ENCODE peak calls at places on chromosome 12, in six cellular contexts. P is transverse colon, Y is Panc1, Q is HCT116, L is GM23338, N is stomach. X is an unnamed sample.

GRCh38 chr12:114713466-114714215 is 29.7 kb upstream of the TBX3 start:
- DNase-seq in Y (no peak), Q (no peak), N (no peak), L (no peak), P (no peak), X (no peak)

GRCh38 chr12:78725033-78725432 is 139.5 kb upstream of the SYT1 start:
- DNase-seq in P (no peak), N (no peak), Y (no peak), L (no peak), Q (no peak), X (no peak)

GRCh38 chr12:28618171-28618570 is 427.9 kb downstream of the CCDC91 start:
- DNase-seq in P (no peak), Q (no peak), N (no peak), L (no peak), Y (no peak), X (no peak)

GRCh38 chr12:32947203-32947795 is 50.7 kb upstream of the PKP2 start:
- DNase-seq in N (no peak), P (no peak), Q (peak), Y (peak), L (peak), X (peak)

GRCh38 chr12:24191117-24191516 is 241.6 kb upstream of the SOX5 start:
- DNase-seq in Q (no peak), N (no peak), L (no peak), Y (no peak), P (no peak), X (no peak)

GRCh38 chr12:47397664-47398281 is 308.1 kb downstream of the RPAP3 start:
- DNase-seq in Y (no peak), Q (peak), P (no peak), L (peak), N (no peak), X (peak)

GRCh38 chr12:106284294-106285105 is 18.0 kb upstream of the TCP11L2 start:
- DNase-seq in Q (no peak), Y (no peak), L (no peak), N (no peak), P (no peak), X (no peak)

GRCh38 chr12:117294206-117294605 is 67.2 kb downstream of the NOS1 start:
- DNase-seq in L (peak), N (no peak), P (no peak), Y (no peak), Q (no peak), X (no peak)

GRCh38 chr12:32365473-32366064 is 33.8 kb upstream of the FGD4 start:
- DNase-seq in L (peak), P (peak), Q (peak), N (peak), Y (peak), X (peak)

GRCh38 chr12:107365703-107366102 is 272.4 kb upstream of the CRY1 start:
- DNase-seq in P (no peak), N (no peak), Q (no peak), Y (no peak), L (no peak), X (no peak)

GRCh38 chr12:59459966-59460365 is 135.9 kb upstream of the SLC16A7 start:
- DNase-seq in N (no peak), Y (no peak), Q (no peak), P (no peak), L (peak), X (no peak)
- TF ChIP-seq POLR2AphosphoS5 in N (no peak), Y (no peak), Q (no peak), P (no peak), L (no peak), X (no peak)

GRCh38 chr12:6370576-6370935 is 4.8 kb downstream of the SCNN1A start:
- DNase-seq in L (no peak), Q (no peak), N (no peak), Y (no peak), P (no peak), X (no peak)

GRCh38 chr12:6373022-6373787 is 2.2 kb downstream of the SCNN1A start:
- DNase-seq in P (peak), N (peak), Q (peak), L (no peak), Y (no peak), X (no peak)

GRCh38 chr12:6374028-6374780 is 1.2 kb downstream of the SCNN1A start:
- DNase-seq in N (no peak), P (peak), Y (no peak), Q (no peak), L (no peak), X (no peak)

GRCh38 chr12:6370994-6371754 is 4.2 kb downstream of the SCNN1A start:
- DNase-seq in P (peak), Y (peak), L (peak), N (peak), Q (peak), X (no peak)

DNA sequence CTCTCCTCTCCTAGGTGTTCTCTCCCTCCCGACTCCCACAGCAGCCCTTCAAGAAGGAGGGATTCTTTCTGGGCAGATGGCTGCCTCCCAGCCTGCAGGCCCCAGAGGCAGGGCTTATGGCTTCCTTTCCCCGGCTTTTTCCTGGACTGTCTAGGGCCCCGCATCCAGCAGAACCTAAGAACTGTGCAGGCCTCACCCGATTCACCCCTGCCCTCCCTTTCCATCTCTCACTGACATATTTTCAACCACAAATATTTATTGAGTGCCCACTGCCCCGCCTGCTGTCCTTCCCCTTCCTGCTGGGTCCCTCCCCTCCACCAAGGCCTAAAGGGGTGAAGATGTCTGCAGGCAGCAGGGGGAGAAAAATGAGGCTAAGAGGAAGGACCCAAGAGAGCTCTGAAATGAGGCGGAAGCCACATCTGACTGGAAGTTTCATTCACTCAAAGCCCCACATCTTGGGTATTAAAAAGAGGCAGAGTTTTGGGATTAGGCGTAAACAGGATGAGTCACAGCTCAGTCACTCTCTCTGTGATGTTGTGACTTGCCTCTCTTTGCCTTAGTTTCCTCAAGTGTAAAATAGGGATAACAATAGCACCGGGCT is 2.9 kb downstream of the SCNN1A start:
- DNase-seq in L (peak), P (peak), N (peak), Q (peak), Y (peak), X (no peak)
- TF ChIP-seq POLR2AphosphoS5 in L (no peak), P (no peak), N (no peak), Q (no peak), Y (peak), X (no peak)

GRCh38 chr12:125683748-125684381 is 618.6 kb downstream of the AACS start:
- DNase-seq in Y (no peak), P (peak), L (peak), N (peak), Q (no peak), X (no peak)
- TF ChIP-seq POLR2AphosphoS5 in Y (no peak), P (no peak), L (no peak), N (no peak), Q (no peak), X (no peak)

DNA sequence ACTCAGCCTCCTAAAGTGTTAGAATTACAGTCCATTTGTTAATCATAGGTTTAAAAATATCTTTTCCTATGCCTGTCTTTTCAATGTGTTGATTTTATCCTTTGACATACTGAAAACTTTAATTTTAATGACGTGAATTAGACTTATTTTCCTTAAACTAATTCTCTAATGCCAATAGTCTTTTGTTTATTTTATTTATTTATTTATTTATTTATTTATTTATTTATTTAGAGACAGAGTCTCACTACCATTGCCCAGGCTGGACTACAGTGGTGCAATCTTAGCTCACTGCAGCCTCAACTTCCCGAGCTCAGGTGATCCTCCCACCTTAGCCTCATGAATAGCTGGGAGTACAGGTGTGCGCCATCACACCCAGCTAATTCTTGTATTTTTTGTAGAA is 694.5 kb downstream of the TRHDE start:
- DNase-seq in P (no peak), L (no peak), Y (no peak), N (no peak), Q (no peak), X (no peak)
- TF ChIP-seq POLR2AphosphoS5 in P (no peak), L (no peak), Y (no peak), N (no peak), Q (no peak), X (no peak)

GRCh38 chr12:57832966-57833365 is 13.6 kb downstream of the CTDSP2 start:
- DNase-seq in Q (no peak), N (no peak), Y (no peak), L (peak), P (no peak), X (no peak)
- TF ChIP-seq POLR2AphosphoS5 in Q (no peak), N (no peak), Y (no peak), L (no peak), P (no peak), X (no peak)

DNA sequence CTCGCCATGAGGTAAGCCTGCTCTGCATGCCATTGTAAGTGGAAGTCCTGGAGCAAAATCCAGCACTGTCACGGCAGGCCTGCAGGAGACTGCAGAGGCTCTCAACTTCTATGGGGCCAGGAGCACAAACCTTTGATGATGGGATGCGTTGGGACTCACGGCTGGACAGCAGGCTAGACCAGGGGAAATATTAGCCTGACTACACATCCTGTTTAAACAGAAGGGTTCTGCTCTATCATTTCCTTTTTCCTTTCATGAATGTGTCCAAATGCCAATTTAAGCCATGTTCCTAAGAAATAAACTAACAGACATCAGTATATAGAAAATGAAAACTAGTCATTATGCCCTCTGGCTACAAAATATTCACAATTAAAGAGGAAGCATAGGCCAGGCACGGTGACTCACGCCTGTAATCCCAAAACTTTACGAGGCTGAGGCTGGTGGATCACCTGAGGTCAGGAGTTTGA is 33.9 kb upstream of the RASSF8 start:
- DNase-seq in N (no peak), P (no peak), L (no peak), Q (no peak), Y (no peak), X (no peak)
- TF ChIP-seq POLR2AphosphoS5 in N (no peak), P (no peak), L (no peak), Q (no peak), Y (no peak), X (no peak)

DNA sequence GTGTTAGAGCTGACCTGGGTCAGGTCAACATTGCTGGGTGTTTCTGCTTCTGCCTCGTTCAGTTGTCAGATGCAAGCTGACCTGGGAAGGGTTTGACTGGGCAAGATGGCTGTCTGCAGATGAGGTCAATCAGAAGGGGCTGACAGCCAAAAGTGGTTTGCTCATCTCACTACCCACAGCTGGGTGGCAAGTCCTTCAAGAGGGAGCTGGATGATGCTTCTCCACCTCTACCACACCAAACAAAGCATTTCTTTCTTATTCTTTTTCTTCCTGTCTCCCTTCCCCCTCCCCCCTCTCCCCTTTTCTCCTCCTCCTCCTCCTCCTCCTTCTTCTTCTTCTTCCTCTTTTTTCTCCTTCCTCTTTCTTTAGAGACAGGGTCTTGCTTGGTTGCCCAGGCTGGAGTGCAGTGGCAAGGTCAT is 268.2 kb upstream of the PLEKHG7 start:
- DNase-seq in L (no peak), N (no peak), Q (no peak), P (no peak), Y (no peak), X (no peak)
- TF ChIP-seq POLR2AphosphoS5 in L (no peak), N (no peak), Q (no peak), P (no peak), Y (no peak), X (no peak)

DNA sequence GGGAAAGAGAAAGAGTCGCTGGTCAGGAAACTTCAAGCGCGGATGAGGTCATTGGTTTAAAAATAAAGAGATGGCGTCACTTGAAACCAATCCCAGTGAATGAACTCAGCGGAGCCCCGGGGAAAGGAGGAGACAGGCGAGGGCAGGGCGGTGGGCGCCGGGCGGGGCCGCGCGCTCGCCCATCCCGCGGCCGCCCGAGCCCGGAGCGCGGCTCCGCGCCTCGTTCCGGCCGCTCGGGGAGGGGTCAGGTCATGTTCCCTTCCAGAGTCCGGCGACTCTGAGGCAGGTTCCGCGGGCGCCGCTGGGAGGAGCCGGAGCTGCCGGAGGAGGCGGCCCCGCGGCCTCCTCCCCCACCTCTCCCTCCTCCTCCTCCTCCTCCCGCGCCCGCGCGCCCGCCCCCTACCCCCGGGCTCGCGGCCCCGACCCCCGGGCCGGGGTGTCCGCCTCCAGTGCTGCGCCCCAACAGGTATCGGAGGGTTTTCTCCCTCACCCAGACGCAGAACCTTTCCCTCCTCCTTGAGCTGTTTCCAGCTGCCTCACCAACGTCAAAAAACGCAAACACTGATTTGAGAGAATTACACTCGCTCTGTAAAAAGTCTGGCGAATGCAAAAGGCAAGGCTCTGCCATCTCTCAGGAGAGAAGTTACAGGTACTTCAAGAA is at the start of gene DUSP16:
- DNase-seq in N (peak), Q (peak), P (peak), L (peak), Y (peak), X (peak)
- TF ChIP-seq POLR2AphosphoS5 in N (peak), Q (peak), P (peak), L (peak), Y (peak), X (no peak)

GRCh38 chr12:7042847-7043246 is 17.7 kb upstream of the C1S start:
- DNase-seq in N (no peak), Q (peak), Y (no peak), L (peak), P (no peak), X (peak)

GRCh38 chr12:7032990-7033389 is 14.7 kb upstream of the LPCAT3 start:
- DNase-seq in N (no peak), P (no peak), Y (no peak), Q (no peak), L (no peak), X (no peak)

GRCh38 chr12:7039403-7039802 is 21.1 kb upstream of the C1S start:
- DNase-seq in Y (no peak), L (no peak), N (no peak), Q (no peak), P (no peak), X (no peak)

GRCh38 chr12:7035464-7035863 is 17.2 kb upstream of the LPCAT3 start:
- DNase-seq in P (no peak), L (no peak), N (no peak), Q (no peak), Y (no peak), X (no peak)

DNA sequence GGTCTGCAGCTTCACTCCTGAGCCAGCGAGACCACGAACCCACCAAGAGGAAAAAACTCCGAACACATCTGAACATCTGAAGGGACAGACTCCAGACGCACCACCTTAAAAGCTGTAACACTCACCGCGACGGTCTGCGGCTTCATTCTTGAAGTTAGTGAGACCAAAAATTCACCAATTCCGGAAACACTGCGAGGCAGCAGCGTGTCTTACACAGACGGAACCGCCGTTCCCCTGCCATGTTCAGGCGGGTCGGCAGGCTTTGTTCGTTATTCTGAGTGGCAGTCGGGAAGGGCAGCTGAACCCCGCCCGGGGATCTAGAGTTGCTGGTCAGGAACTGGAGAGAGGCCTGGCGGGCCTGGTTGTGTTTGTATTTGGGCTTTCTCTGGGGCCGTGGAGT is 20.3 kb upstream of the LPCAT3 start:
- DNase-seq in L (no peak), Y (no peak), P (no peak), N (no peak), Q (no peak), X (no peak)
- TF ChIP-seq POLR2AphosphoS5 in L (no peak), Y (no peak), P (no peak), N (no peak), Q (no peak), X (no peak)

DNA sequence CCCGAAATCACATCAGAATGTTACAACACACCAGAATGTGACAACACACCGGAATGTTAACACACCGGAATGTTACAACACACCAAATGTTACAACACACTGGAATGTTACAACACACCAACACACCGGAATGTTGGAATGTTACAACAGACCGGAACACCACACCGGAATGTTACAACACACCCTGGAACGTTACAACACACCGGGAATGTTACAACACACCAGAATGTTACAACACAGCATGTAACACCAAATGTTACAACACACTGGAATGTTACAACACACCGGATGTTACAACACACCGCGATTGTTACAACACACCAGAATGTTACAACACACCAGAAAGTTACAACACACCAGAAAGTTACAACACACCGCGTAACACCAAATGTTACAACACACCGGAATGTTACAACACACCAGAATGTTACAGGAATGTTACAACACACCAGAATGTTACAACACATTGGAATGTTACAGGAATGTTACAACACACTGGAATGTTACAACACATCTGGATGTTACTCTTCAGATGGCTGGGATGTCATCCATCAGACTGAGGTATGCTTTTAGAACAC is 21.1 kb downstream of the CHFR start:
- DNase-seq in Q (no peak), Y (no peak), N (no peak), L (peak), P (no peak), X (no peak)
- TF ChIP-seq POLR2AphosphoS5 in Q (no peak), Y (no peak), N (peak), L (no peak), P (no peak), X (no peak)

X was measured in SK-N-MC.